ENCODE peak calls at places on chromosome 6, in nine cellular contexts. One of them, this sample, is unnamed.

GRCh38 chr6:134111062-134111677 is 58.7 kb upstream of the SLC2A12 start:
- DNase-seq in heart left ventricle: no peak
- DNase-seq in IMR-90: peak; percentile 68
- DNase-seq in suprapubic skin: no peak
- DNase-seq in endothelial cell of umbilical vein: peak; percentile 59
- DNase-seq in esophagus muscularis mucosa: no peak
- DNase-seq in GM12891: peak; percentile 30
- DNase-seq in lower leg skin: no peak
- DNase-seq in A549: peak; percentile 72
- DNase-seq in this sample: peak; percentile 28

GRCh38 chr6:13066050-13066449 is 262.3 kb downstream of the TBC1D7 start:
- DNase-seq in heart left ventricle: no peak
- DNase-seq in lower leg skin: no peak
- DNase-seq in endothelial cell of umbilical vein: no peak
- DNase-seq in GM12891: no peak
- DNase-seq in esophagus muscularis mucosa: peak; percentile 24
- DNase-seq in suprapubic skin: no peak
- DNase-seq in IMR-90: no peak
- DNase-seq in A549: no peak
- DNase-seq in this sample: no peak

GRCh38 chr6:93580441-93580840 is 161.1 kb upstream of the EPHA7 start:
- DNase-seq in IMR-90: no peak
- DNase-seq in A549: no peak
- DNase-seq in GM12891: no peak
- DNase-seq in lower leg skin: no peak
- DNase-seq in esophagus muscularis mucosa: no peak
- DNase-seq in heart left ventricle: no peak
- DNase-seq in endothelial cell of umbilical vein: no peak
- DNase-seq in suprapubic skin: no peak
- DNase-seq in this sample: no peak

GRCh38 chr6:98657764-98658163 is 176.6 kb upstream of the POU3F2 start:
- DNase-seq in heart left ventricle: no peak
- DNase-seq in suprapubic skin: no peak
- DNase-seq in endothelial cell of umbilical vein: peak; percentile 3
- DNase-seq in lower leg skin: no peak
- DNase-seq in A549: peak; percentile 14
- DNase-seq in GM12891: no peak
- DNase-seq in IMR-90: peak; percentile 38
- DNase-seq in esophagus muscularis mucosa: no peak
- DNase-seq in this sample: no peak

GRCh38 chr6:115969930-115970273 is 90.8 kb downstream of the FRK start:
- DNase-seq in IMR-90: peak; percentile 6
- DNase-seq in endothelial cell of umbilical vein: no peak
- DNase-seq in lower leg skin: no peak
- DNase-seq in suprapubic skin: no peak
- DNase-seq in heart left ventricle: no peak
- DNase-seq in esophagus muscularis mucosa: no peak
- DNase-seq in A549: no peak
- DNase-seq in GM12891: no peak
- DNase-seq in this sample: no peak

GRCh38 chr6:113854531-113855499 is 2.3 kb upstream of the MARCKS start:
- DNase-seq in esophagus muscularis mucosa: no peak
- DNase-seq in endothelial cell of umbilical vein: peak; percentile 90
- DNase-seq in lower leg skin: peak; percentile 93
- DNase-seq in heart left ventricle: peak; percentile 80
- DNase-seq in suprapubic skin: peak; percentile 86
- DNase-seq in A549: peak; percentile 78
- DNase-seq in IMR-90: peak; percentile 79
- DNase-seq in GM12891: no peak
- DNase-seq in this sample: no peak

GRCh38 chr6:27836080-27836782 is 76.0 kb downstream of the OR2B2 start:
- DNase-seq in heart left ventricle: no peak
- DNase-seq in esophagus muscularis mucosa: no peak
- DNase-seq in GM12891: no peak
- DNase-seq in suprapubic skin: no peak
- DNase-seq in A549: no peak
- DNase-seq in lower leg skin: no peak
- DNase-seq in endothelial cell of umbilical vein: peak; percentile 14
- DNase-seq in IMR-90: no peak
- DNase-seq in this sample: no peak

GRCh38 chr6:37320649-37321048 is 33.1 kb upstream of the RNF8 start:
- DNase-seq in A549: no peak
- DNase-seq in endothelial cell of umbilical vein: no peak
- DNase-seq in IMR-90: no peak
- DNase-seq in esophagus muscularis mucosa: no peak
- DNase-seq in heart left ventricle: no peak
- DNase-seq in lower leg skin: no peak
- DNase-seq in suprapubic skin: no peak
- DNase-seq in GM12891: no peak
- DNase-seq in this sample: no peak

GRCh38 chr6:82144007-82144851 is 103.3 kb downstream of the IBTK start:
- DNase-seq in esophagus muscularis mucosa: no peak
- DNase-seq in heart left ventricle: peak; percentile 43
- DNase-seq in suprapubic skin: no peak
- DNase-seq in IMR-90: peak; percentile 98
- DNase-seq in A549: peak; percentile 88
- DNase-seq in lower leg skin: no peak
- DNase-seq in GM12891: no peak
- DNase-seq in endothelial cell of umbilical vein: peak; percentile 85
- DNase-seq in this sample: peak; percentile 59

DNA sequence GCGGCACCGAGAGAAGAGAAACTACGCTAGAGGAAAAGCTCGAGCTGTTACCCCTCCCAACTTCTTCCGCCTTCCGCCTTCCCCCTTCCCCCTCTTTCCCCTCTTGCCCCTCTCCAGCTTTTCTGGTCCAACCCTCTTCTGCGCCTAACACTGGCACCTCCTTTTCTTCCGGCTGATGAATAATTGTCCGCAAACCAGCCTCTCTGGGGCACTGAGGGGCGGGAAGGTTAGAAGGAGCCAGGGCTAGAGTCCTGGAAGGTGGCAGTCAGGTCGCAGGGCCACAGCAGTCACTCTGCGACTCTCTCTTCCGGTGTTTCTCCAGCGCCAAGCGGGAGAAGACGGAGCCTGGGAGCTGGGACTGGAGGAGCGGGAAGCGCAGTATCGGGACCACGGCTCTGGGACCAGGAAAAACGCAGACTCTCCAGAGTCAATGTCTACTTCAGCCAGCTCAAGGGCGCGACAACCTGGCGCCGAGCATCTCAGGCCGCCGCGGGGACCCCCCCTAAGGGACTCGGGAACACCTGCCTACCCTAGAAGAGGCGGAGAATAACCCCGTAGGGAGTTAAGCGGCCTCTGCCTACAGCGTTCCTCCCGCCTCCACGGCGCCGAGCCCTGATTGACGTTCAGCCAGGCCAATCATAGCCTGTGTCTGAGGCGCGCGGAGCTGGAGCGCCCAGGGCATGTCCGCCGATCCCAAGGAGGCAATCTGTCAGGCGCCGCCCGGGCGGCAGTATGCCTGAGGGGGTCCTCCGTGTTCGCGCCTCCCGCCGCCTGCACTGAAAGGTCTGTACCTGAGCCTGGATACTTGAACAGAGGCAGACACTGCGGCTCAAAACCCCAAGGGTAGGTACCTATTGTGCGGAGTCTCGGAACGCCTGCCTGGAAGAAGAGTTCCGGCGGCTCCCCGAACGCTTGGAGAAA is 40.4 kb downstream of the PSMB9 start:
- DNase-seq in endothelial cell of umbilical vein: peak; percentile 98
- DNase-seq in esophagus muscularis mucosa: peak; percentile 98
- DNase-seq in heart left ventricle: peak; percentile 96
- DNase-seq in suprapubic skin: peak; percentile 94
- DNase-seq in A549: peak; percentile 91
- DNase-seq in GM12891: peak; percentile 88
- DNase-seq in IMR-90: peak; percentile 88
- DNase-seq in lower leg skin: peak; percentile 99
- DNase-seq in this sample: peak; percentile 91
- TF ChIP-seq POLR2A in endothelial cell of umbilical vein: peak; percentile 72
- TF ChIP-seq POLR2A in esophagus muscularis mucosa: peak; percentile 16
- TF ChIP-seq POLR2A in heart left ventricle: peak; percentile 17
- TF ChIP-seq POLR2A in suprapubic skin: peak; percentile 22
- TF ChIP-seq POLR2A in A549: peak; percentile 70
- TF ChIP-seq POLR2A in GM12891: peak; percentile 11
- TF ChIP-seq POLR2A in IMR-90: no peak
- TF ChIP-seq POLR2A in lower leg skin: no peak
- TF ChIP-seq POLR2A in this sample: peak; percentile 73

DNA sequence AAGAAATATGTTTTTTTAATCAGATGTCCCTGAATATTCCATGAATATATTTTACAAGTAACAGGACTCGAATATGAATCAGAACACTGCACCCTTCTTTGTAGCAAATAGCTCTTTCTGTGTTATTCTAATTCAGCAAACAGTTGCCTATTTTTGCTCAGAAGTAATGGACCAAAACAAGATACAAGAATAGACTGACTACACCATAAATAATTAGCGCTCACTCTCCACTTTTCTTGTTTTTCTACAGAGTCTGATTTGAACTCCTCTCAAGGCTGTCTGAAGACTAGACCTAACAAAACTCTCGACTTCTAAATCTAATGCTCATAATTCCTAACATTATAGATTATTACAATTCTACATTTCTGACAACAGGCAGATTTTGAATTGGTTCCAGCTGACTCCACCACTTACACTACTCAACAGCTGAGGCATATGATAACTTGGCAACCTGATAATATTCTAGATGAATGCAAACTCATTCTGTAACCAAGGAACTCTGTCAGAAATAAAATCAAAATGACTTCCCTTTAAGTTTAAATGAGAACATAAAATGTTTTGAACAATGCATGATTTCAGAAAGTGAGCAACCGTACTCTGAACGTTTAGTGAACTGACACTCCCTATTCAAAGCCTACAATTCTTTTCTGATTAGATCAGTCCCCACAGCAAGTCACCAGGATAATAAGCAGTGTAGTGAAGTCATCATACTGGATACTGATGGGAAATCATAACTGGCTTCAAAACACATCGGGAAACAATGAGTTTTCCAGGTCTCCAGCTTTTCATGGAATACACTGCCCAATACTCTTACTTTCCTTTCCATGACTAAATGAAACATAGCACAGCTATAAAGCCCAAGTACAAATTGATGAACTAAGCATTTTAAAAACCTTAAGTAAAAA is 114.2 kb upstream of the BEND6 start:
- DNase-seq in endothelial cell of umbilical vein: peak; percentile 88
- DNase-seq in suprapubic skin: no peak
- DNase-seq in GM12891: no peak
- DNase-seq in heart left ventricle: no peak
- DNase-seq in IMR-90: peak; percentile 83
- DNase-seq in A549: peak; percentile 51
- DNase-seq in lower leg skin: no peak
- DNase-seq in esophagus muscularis mucosa: no peak
- DNase-seq in this sample: no peak
- TF ChIP-seq POLR2A in endothelial cell of umbilical vein: no peak
- TF ChIP-seq POLR2A in suprapubic skin: peak; percentile 18
- TF ChIP-seq POLR2A in GM12891: no peak
- TF ChIP-seq POLR2A in heart left ventricle: no peak
- TF ChIP-seq POLR2A in IMR-90: no peak
- TF ChIP-seq POLR2A in A549: no peak
- TF ChIP-seq POLR2A in lower leg skin: no peak
- TF ChIP-seq POLR2A in esophagus muscularis mucosa: no peak
- TF ChIP-seq POLR2A in this sample: no peak

GRCh38 chr6:111410371-111410770 is 72.6 kb downstream of the REV3L start:
- DNase-seq in suprapubic skin: no peak
- DNase-seq in GM12891: no peak
- DNase-seq in endothelial cell of umbilical vein: no peak
- DNase-seq in A549: no peak
- DNase-seq in lower leg skin: no peak
- DNase-seq in IMR-90: no peak
- DNase-seq in heart left ventricle: no peak
- DNase-seq in esophagus muscularis mucosa: no peak
- DNase-seq in this sample: no peak
- TF ChIP-seq POLR2A in suprapubic skin: no peak
- TF ChIP-seq POLR2A in GM12891: no peak
- TF ChIP-seq POLR2A in endothelial cell of umbilical vein: no peak
- TF ChIP-seq POLR2A in A549: no peak
- TF ChIP-seq POLR2A in lower leg skin: no peak
- TF ChIP-seq POLR2A in IMR-90: no peak
- TF ChIP-seq POLR2A in heart left ventricle: no peak
- TF ChIP-seq POLR2A in esophagus muscularis mucosa: no peak
- TF ChIP-seq POLR2A in this sample: no peak

GRCh38 chr6:10404799-10405524 is 9.9 kb downstream of the TFAP2A start:
- DNase-seq in endothelial cell of umbilical vein: no peak
- DNase-seq in suprapubic skin: no peak
- DNase-seq in heart left ventricle: no peak
- DNase-seq in IMR-90: no peak
- DNase-seq in esophagus muscularis mucosa: peak; percentile 75
- DNase-seq in GM12891: no peak
- DNase-seq in lower leg skin: no peak
- DNase-seq in A549: no peak
- DNase-seq in this sample: no peak

GRCh38 chr6:10406556-10406955 is 8.3 kb downstream of the TFAP2A start:
- DNase-seq in GM12891: no peak
- DNase-seq in suprapubic skin: no peak
- DNase-seq in endothelial cell of umbilical vein: no peak
- DNase-seq in IMR-90: no peak
- DNase-seq in lower leg skin: no peak
- DNase-seq in heart left ventricle: no peak
- DNase-seq in esophagus muscularis mucosa: no peak
- DNase-seq in A549: no peak
- DNase-seq in this sample: no peak

GRCh38 chr6:10402648-10403311 is 12.1 kb downstream of the TFAP2A start:
- DNase-seq in A549: no peak
- DNase-seq in IMR-90: no peak
- DNase-seq in esophagus muscularis mucosa: no peak
- DNase-seq in lower leg skin: no peak
- DNase-seq in heart left ventricle: no peak
- DNase-seq in endothelial cell of umbilical vein: no peak
- DNase-seq in GM12891: no peak
- DNase-seq in suprapubic skin: no peak
- DNase-seq in this sample: no peak

GRCh38 chr6:10403385-10404106 is 11.3 kb downstream of the TFAP2A start:
- DNase-seq in IMR-90: peak; percentile 85
- DNase-seq in A549: peak; percentile 87
- DNase-seq in lower leg skin: no peak
- DNase-seq in heart left ventricle: no peak
- DNase-seq in suprapubic skin: no peak
- DNase-seq in endothelial cell of umbilical vein: no peak
- DNase-seq in GM12891: no peak
- DNase-seq in esophagus muscularis mucosa: no peak
- DNase-seq in this sample: peak; percentile 75

DNA sequence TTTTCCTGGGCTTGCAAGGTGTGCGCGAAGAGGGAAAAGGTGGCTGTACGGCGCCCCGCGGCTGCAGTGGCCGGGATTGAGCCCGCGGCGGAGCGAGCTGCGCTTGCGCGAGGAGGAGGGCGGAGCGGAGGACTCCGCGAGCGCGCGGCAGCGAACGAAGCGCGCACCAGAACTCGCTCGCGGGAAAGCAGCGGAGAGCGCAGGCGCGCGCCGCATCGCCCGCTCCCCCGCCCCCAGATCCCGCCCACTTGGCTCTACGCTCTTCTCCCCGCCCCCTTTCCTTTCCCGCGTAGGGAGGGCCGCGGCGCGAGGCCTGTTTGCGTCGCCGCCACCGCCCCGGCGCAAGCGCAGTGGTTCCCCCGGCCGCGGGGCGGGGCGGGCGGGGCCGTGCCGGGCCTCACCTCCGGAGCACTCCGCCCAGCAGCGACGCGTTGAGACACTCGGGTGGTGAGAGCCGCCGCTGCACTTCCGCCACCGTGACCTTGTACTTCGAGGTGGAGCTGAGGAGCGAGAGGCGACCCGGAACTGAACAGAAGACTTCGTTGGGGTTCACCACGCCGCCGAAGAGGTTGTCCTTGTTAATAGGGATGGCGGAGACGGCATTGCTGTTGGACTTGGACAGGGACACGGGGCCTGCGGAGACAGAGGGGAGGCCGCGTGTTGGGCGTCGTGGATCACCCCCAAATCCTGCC is 10.6 kb downstream of the TFAP2A start:
- DNase-seq in A549: peak; percentile 98
- DNase-seq in lower leg skin: peak; percentile 96
- DNase-seq in IMR-90: peak; percentile 90
- DNase-seq in heart left ventricle: peak; percentile 84
- DNase-seq in GM12891: peak; percentile 93
- DNase-seq in suprapubic skin: peak; percentile 94
- DNase-seq in esophagus muscularis mucosa: peak; percentile 93
- DNase-seq in endothelial cell of umbilical vein: peak; percentile 90
- DNase-seq in this sample: peak; percentile 86
- TF ChIP-seq POLR2A in A549: peak; percentile 49
- TF ChIP-seq POLR2A in lower leg skin: no peak
- TF ChIP-seq POLR2A in IMR-90: peak; percentile 30
- TF ChIP-seq POLR2A in heart left ventricle: no peak
- TF ChIP-seq POLR2A in GM12891: peak; percentile 67
- TF ChIP-seq POLR2A in suprapubic skin: no peak
- TF ChIP-seq POLR2A in esophagus muscularis mucosa: no peak
- TF ChIP-seq POLR2A in endothelial cell of umbilical vein: no peak
- TF ChIP-seq POLR2A in this sample: peak; percentile 70

This sample was measured in H54.